ENCODE peak calls at places on chromosome 18, in eight cellular contexts. One of them, this sample, is unnamed.

GRCh38 chr18:36176739-36177138 is 10.6 kb upstream of the MOCOS start:
- DNase-seq in GM23338: no peak
- DNase-seq in endothelial cell of umbilical vein: peak
- DNase-seq in breast epithelium: no peak
- DNase-seq in HCT116: no peak
- DNase-seq in K562: no peak
- DNase-seq in transverse colon: no peak
- DNase-seq in GM12892: no peak
- DNase-seq in this sample: no peak

GRCh38 chr18:57930476-57930875 is 113.5 kb upstream of the NEDD4L start:
- DNase-seq in GM23338: no peak
- DNase-seq in endothelial cell of umbilical vein: no peak
- DNase-seq in breast epithelium: no peak
- DNase-seq in HCT116: no peak
- DNase-seq in K562: no peak
- DNase-seq in transverse colon: no peak
- DNase-seq in GM12892: no peak
- DNase-seq in this sample: no peak

GRCh38 chr18:64164883-64165282 is 16.0 kb upstream of the LINC00305 start:
- DNase-seq in GM23338: peak
- DNase-seq in endothelial cell of umbilical vein: no peak
- DNase-seq in breast epithelium: no peak
- DNase-seq in HCT116: no peak
- DNase-seq in K562: no peak
- DNase-seq in transverse colon: no peak
- DNase-seq in GM12892: no peak
- DNase-seq in this sample: no peak

GRCh38 chr18:6737833-6738232 is 8.3 kb downstream of the ARHGAP28 start:
- DNase-seq in GM23338: no peak
- DNase-seq in endothelial cell of umbilical vein: peak
- DNase-seq in breast epithelium: no peak
- DNase-seq in HCT116: no peak
- DNase-seq in K562: no peak
- DNase-seq in transverse colon: no peak
- DNase-seq in GM12892: no peak
- DNase-seq in this sample: no peak

GRCh38 chr18:53909668-53910067 is 314.8 kb downstream of the MBD2 start:
- DNase-seq in GM23338: peak
- DNase-seq in endothelial cell of umbilical vein: no peak
- DNase-seq in breast epithelium: no peak
- DNase-seq in HCT116: peak
- DNase-seq in K562: peak
- DNase-seq in transverse colon: no peak
- DNase-seq in GM12892: no peak
- DNase-seq in this sample: no peak

GRCh38 chr18:6284300-6284699 is 130.4 kb downstream of the L3MBTL4 start:
- DNase-seq in GM23338: no peak
- DNase-seq in endothelial cell of umbilical vein: no peak
- DNase-seq in breast epithelium: no peak
- DNase-seq in HCT116: no peak
- DNase-seq in K562: no peak
- DNase-seq in transverse colon: no peak
- DNase-seq in GM12892: no peak
- DNase-seq in this sample: no peak

GRCh38 chr18:73419531-73419930 is 551.7 kb upstream of the NETO1 start:
- DNase-seq in GM23338: no peak
- DNase-seq in endothelial cell of umbilical vein: no peak
- DNase-seq in breast epithelium: no peak
- DNase-seq in HCT116: no peak
- DNase-seq in K562: no peak
- DNase-seq in transverse colon: no peak
- DNase-seq in GM12892: no peak
- DNase-seq in this sample: no peak

GRCh38 chr18:29361843-29362242 is 1184.9 kb upstream of the CDH2 start:
- DNase-seq in GM23338: peak
- DNase-seq in endothelial cell of umbilical vein: no peak
- DNase-seq in breast epithelium: no peak
- DNase-seq in HCT116: no peak
- DNase-seq in K562: peak
- DNase-seq in transverse colon: no peak
- DNase-seq in GM12892: no peak
- DNase-seq in this sample: no peak

GRCh38 chr18:27803957-27804356 is 373.0 kb downstream of the CDH2 start:
- DNase-seq in GM23338: no peak
- DNase-seq in endothelial cell of umbilical vein: no peak
- DNase-seq in breast epithelium: no peak
- DNase-seq in HCT116: no peak
- DNase-seq in K562: no peak
- DNase-seq in transverse colon: no peak
- DNase-seq in GM12892: no peak
- DNase-seq in this sample: no peak

DNA sequence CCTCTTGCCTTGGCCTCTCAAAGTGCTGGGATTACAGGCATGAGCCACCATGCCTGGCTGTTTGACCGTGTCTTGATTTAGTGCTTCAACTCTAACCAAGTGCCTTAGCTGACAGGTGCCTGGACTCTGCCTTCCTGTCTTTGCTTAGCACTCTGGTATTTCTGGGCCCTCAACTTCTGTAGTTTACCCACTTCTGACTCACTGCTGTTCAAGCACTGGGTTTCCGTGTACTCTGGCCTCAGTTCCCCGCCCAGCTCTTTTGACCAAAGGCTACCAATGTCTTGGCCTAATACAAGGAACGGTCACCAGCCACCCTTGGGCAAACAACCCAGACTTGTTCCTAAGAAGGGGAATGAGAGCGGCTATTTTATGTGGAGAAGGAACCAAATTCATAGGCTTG is 35.7 kb upstream of the CABLES1 start:
- DNase-seq in GM23338: no peak
- DNase-seq in endothelial cell of umbilical vein: no peak
- DNase-seq in breast epithelium: peak
- DNase-seq in HCT116: peak
- DNase-seq in K562: no peak
- DNase-seq in transverse colon: peak
- DNase-seq in GM12892: no peak
- DNase-seq in this sample: peak
- TF ChIP-seq POLR2AphosphoS5 in GM23338: no peak
- TF ChIP-seq POLR2AphosphoS5 in endothelial cell of umbilical vein: no peak
- TF ChIP-seq POLR2AphosphoS5 in breast epithelium: no peak
- TF ChIP-seq POLR2AphosphoS5 in HCT116: no peak
- TF ChIP-seq POLR2AphosphoS5 in K562: no peak
- TF ChIP-seq POLR2AphosphoS5 in transverse colon: peak
- TF ChIP-seq POLR2AphosphoS5 in GM12892: no peak
- TF ChIP-seq POLR2AphosphoS5 in this sample: peak

GRCh38 chr18:63155910-63156773 is 163.4 kb downstream of the BCL2 start:
- DNase-seq in GM23338: no peak
- DNase-seq in endothelial cell of umbilical vein: no peak
- DNase-seq in breast epithelium: no peak
- DNase-seq in HCT116: no peak
- DNase-seq in K562: no peak
- DNase-seq in transverse colon: no peak
- DNase-seq in GM12892: no peak
- DNase-seq in this sample: no peak
- TF ChIP-seq POLR2AphosphoS5 in GM23338: no peak
- TF ChIP-seq POLR2AphosphoS5 in endothelial cell of umbilical vein: no peak
- TF ChIP-seq POLR2AphosphoS5 in breast epithelium: no peak
- TF ChIP-seq POLR2AphosphoS5 in HCT116: no peak
- TF ChIP-seq POLR2AphosphoS5 in K562: no peak
- TF ChIP-seq POLR2AphosphoS5 in transverse colon: no peak
- TF ChIP-seq POLR2AphosphoS5 in GM12892: no peak
- TF ChIP-seq POLR2AphosphoS5 in this sample: no peak

GRCh38 chr18:61893971-61894750 is 1.4 kb upstream of the RNF152 start:
- DNase-seq in GM23338: peak
- DNase-seq in endothelial cell of umbilical vein: peak
- DNase-seq in breast epithelium: peak
- DNase-seq in HCT116: peak
- DNase-seq in K562: peak
- DNase-seq in transverse colon: peak
- DNase-seq in GM12892: peak
- DNase-seq in this sample: no peak
- TF ChIP-seq POLR2AphosphoS5 in GM23338: peak
- TF ChIP-seq POLR2AphosphoS5 in endothelial cell of umbilical vein: peak
- TF ChIP-seq POLR2AphosphoS5 in breast epithelium: no peak
- TF ChIP-seq POLR2AphosphoS5 in HCT116: no peak
- TF ChIP-seq POLR2AphosphoS5 in K562: no peak
- TF ChIP-seq POLR2AphosphoS5 in transverse colon: peak
- TF ChIP-seq POLR2AphosphoS5 in GM12892: no peak
- TF ChIP-seq POLR2AphosphoS5 in this sample: no peak

GRCh38 chr18:80147418-80148315 is 38.6 kb downstream of the ADNP2 start:
- DNase-seq in GM23338: peak
- DNase-seq in endothelial cell of umbilical vein: peak
- DNase-seq in breast epithelium: peak
- DNase-seq in HCT116: no peak
- DNase-seq in K562: no peak
- DNase-seq in transverse colon: peak
- DNase-seq in GM12892: peak
- DNase-seq in this sample: peak
- TF ChIP-seq POLR2AphosphoS5 in GM23338: peak
- TF ChIP-seq POLR2AphosphoS5 in endothelial cell of umbilical vein: no peak
- TF ChIP-seq POLR2AphosphoS5 in breast epithelium: no peak
- TF ChIP-seq POLR2AphosphoS5 in HCT116: no peak
- TF ChIP-seq POLR2AphosphoS5 in K562: no peak
- TF ChIP-seq POLR2AphosphoS5 in transverse colon: peak
- TF ChIP-seq POLR2AphosphoS5 in GM12892: no peak
- TF ChIP-seq POLR2AphosphoS5 in this sample: peak

This sample was measured in Panc1.